ENCODE peak calls at places on chromosomes 16 and 17, in five cellular contexts. One of them, this sample, is unnamed.

GRCh38 chr17:63405741-63406261 is 40.3 kb downstream of the CYB561 start:
- DNase-seq in mucosa of descending colon: no peak
- DNase-seq in activated CD4-positive, CD25-positive, alpha-beta regulatory T cell treated with anti-CD3 and anti-CD28 coated beads, Interleukin-2, amount 50 U/mL, for 16 hours: no peak
- DNase-seq in occipital lobe: no peak
- DNase-seq in non-pigmented ciliary epithelial cell: peak
- DNase-seq in this sample: peak

GRCh38 chr16:12290868-12291267 is 314.3 kb downstream of the SNX29 start:
- DNase-seq in mucosa of descending colon: no peak
- DNase-seq in activated CD4-positive, CD25-positive, alpha-beta regulatory T cell treated with anti-CD3 and anti-CD28 coated beads, Interleukin-2, amount 50 U/mL, for 16 hours: no peak
- DNase-seq in occipital lobe: no peak
- DNase-seq in non-pigmented ciliary epithelial cell: no peak
- DNase-seq in this sample: no peak

GRCh38 chr17:9522074-9522473 is 53.5 kb downstream of the STX8 start:
- DNase-seq in mucosa of descending colon: no peak
- DNase-seq in activated CD4-positive, CD25-positive, alpha-beta regulatory T cell treated with anti-CD3 and anti-CD28 coated beads, Interleukin-2, amount 50 U/mL, for 16 hours: no peak
- DNase-seq in occipital lobe: no peak
- DNase-seq in non-pigmented ciliary epithelial cell: peak
- DNase-seq in this sample: peak

GRCh38 chr17:41486809-41487530 is 2.7 kb downstream of the KRT36 start:
- DNase-seq in mucosa of descending colon: no peak
- DNase-seq in activated CD4-positive, CD25-positive, alpha-beta regulatory T cell treated with anti-CD3 and anti-CD28 coated beads, Interleukin-2, amount 50 U/mL, for 16 hours: no peak
- DNase-seq in occipital lobe: no peak
- DNase-seq in non-pigmented ciliary epithelial cell: no peak
- DNase-seq in this sample: peak

GRCh38 chr16:29678691-29679267 is at the start of gene QPRT:
- DNase-seq in mucosa of descending colon: peak
- DNase-seq in activated CD4-positive, CD25-positive, alpha-beta regulatory T cell treated with anti-CD3 and anti-CD28 coated beads, Interleukin-2, amount 50 U/mL, for 16 hours: no peak
- DNase-seq in occipital lobe: peak
- DNase-seq in non-pigmented ciliary epithelial cell: no peak
- DNase-seq in this sample: peak

GRCh38 chr17:78838574-78839005 is 2.0 kb downstream of the USP36 start:
- DNase-seq in mucosa of descending colon: no peak
- DNase-seq in activated CD4-positive, CD25-positive, alpha-beta regulatory T cell treated with anti-CD3 and anti-CD28 coated beads, Interleukin-2, amount 50 U/mL, for 16 hours: no peak
- DNase-seq in occipital lobe: no peak
- DNase-seq in non-pigmented ciliary epithelial cell: no peak
- DNase-seq in this sample: peak

GRCh38 chr17:51860934-51861561 is 297.5 kb downstream of the CA10 start:
- DNase-seq in mucosa of descending colon: no peak
- DNase-seq in activated CD4-positive, CD25-positive, alpha-beta regulatory T cell treated with anti-CD3 and anti-CD28 coated beads, Interleukin-2, amount 50 U/mL, for 16 hours: no peak
- DNase-seq in occipital lobe: peak
- DNase-seq in non-pigmented ciliary epithelial cell: no peak
- DNase-seq in this sample: peak

GRCh38 chr16:3013491-3013951 is 798 bp downstream of the CLDN9 start:
- DNase-seq in mucosa of descending colon: no peak
- DNase-seq in activated CD4-positive, CD25-positive, alpha-beta regulatory T cell treated with anti-CD3 and anti-CD28 coated beads, Interleukin-2, amount 50 U/mL, for 16 hours: no peak
- DNase-seq in occipital lobe: no peak
- DNase-seq in non-pigmented ciliary epithelial cell: no peak
- DNase-seq in this sample: no peak

GRCh38 chr16:49350265-49351103 is 23.1 kb upstream of the C16orf78 start:
- DNase-seq in mucosa of descending colon: peak
- DNase-seq in activated CD4-positive, CD25-positive, alpha-beta regulatory T cell treated with anti-CD3 and anti-CD28 coated beads, Interleukin-2, amount 50 U/mL, for 16 hours: no peak
- DNase-seq in occipital lobe: peak
- DNase-seq in non-pigmented ciliary epithelial cell: peak
- DNase-seq in this sample: peak